ENCODE peak calls at places on chromosome 5, in nine cellular contexts. E, K, F, J, C, O, G, M and I are unnamed samples.

GRCh38 chr5:175878544-175879438 is 7.4 kb downstream of the CPLX2 start:
- DNase-seq in E (no peak), K (no peak), F (peak), J (no peak), C (no peak), O (no peak), G (peak), M (no peak), I (no peak)

GRCh38 chr5:179167871-179168451 is 107.8 kb downstream of the ZNF354C start:
- DNase-seq in E (no peak), K (no peak), F (no peak), J (no peak), C (no peak), O (no peak), G (no peak), M (no peak), I (no peak)

GRCh38 chr5:170336065-170336464 is 38.5 kb upstream of the LCP2 start:
- DNase-seq in E (no peak), K (no peak), F (no peak), J (no peak), C (no peak), O (no peak), G (no peak), M (no peak), I (no peak)

GRCh38 chr5:147835386-147835798 is 3.9 kb upstream of the SPINK1 start:
- DNase-seq in E (no peak), K (peak), F (no peak), J (no peak), C (no peak), O (no peak), G (no peak), M (peak), I (no peak)

GRCh38 chr5:2265341-2265740 is 382.6 kb upstream of the IRX4 start:
- DNase-seq in E (no peak), K (no peak), F (no peak), J (no peak), C (no peak), O (no peak), G (no peak), M (no peak), I (no peak)

GRCh38 chr5:167412506-167412905 is 878.9 kb upstream of the WWC1 start:
- DNase-seq in E (no peak), K (no peak), F (no peak), J (no peak), C (no peak), O (no peak), G (no peak), M (no peak), I (no peak)

GRCh38 chr5:135318037-135318436 is 81.0 kb downstream of the MACROH2A1 start:
- DNase-seq in E (no peak), K (no peak), F (no peak), J (peak), C (no peak), O (no peak), G (no peak), M (no peak), I (no peak)

GRCh38 chr5:119368238-119368630 is 12.4 kb downstream of the TNFAIP8 start:
- DNase-seq in E (no peak), K (no peak), F (no peak), J (no peak), C (no peak), O (no peak), G (no peak), M (no peak), I (no peak)

GRCh38 chr5:91049800-91050199 is 333.3 kb downstream of the ARRDC3 start:
- DNase-seq in E (no peak), K (no peak), F (no peak), J (no peak), C (no peak), O (no peak), G (no peak), M (peak), I (no peak)

GRCh38 chr5:473344-474192 is 30.6 kb downstream of the EXOC3 start:
- DNase-seq in E (peak), K (peak), F (peak), J (no peak), C (peak), O (peak), G (peak), M (peak), I (no peak)

GRCh38 chr5:156819967-156820581 is 30.0 kb upstream of the PPP1R2B start:
- DNase-seq in E (no peak), K (no peak), F (no peak), J (no peak), C (no peak), O (no peak), G (peak), M (no peak), I (no peak)

GRCh38 chr5:124602925-124603650 is 143.4 kb downstream of the ZNF608 start:
- DNase-seq in E (no peak), K (no peak), F (no peak), J (no peak), C (no peak), O (no peak), G (no peak), M (no peak), I (no peak)

GRCh38 chr5:88826959-88827585 is 55.9 kb downstream of the MEF2C start:
- DNase-seq in E (peak), K (no peak), F (no peak), J (peak), C (no peak), O (peak), G (no peak), M (no peak), I (no peak)

GRCh38 chr5:137572042-137572695 is 73.0 kb upstream of the SPOCK1 start:
- DNase-seq in E (no peak), K (no peak), F (no peak), J (no peak), C (no peak), O (no peak), G (no peak), M (no peak), I (no peak)

GRCh38 chr5:107235167-107235566 is 435.6 kb downstream of the EFNA5 start:
- DNase-seq in E (no peak), K (no peak), F (no peak), J (no peak), C (no peak), O (no peak), G (no peak), M (no peak), I (no peak)

GRCh38 chr5:90551376-90551775 is 7.2 kb upstream of the ADGRV1 start:
- DNase-seq in E (no peak), K (no peak), F (no peak), J (no peak), C (no peak), O (no peak), G (no peak), M (no peak), I (no peak)

GRCh38 chr5:9540791-9541190 is 5.1 kb downstream of the SEMA5A start:
- DNase-seq in E (no peak), K (no peak), F (no peak), J (no peak), C (no peak), O (no peak), G (no peak), M (no peak), I (no peak)
- H3K4me3 ChIP-seq in E (no peak), K (no peak), F (no peak), J (no peak), C (no peak), O (no peak), G (peak), M (no peak), I (no peak)

DNA sequence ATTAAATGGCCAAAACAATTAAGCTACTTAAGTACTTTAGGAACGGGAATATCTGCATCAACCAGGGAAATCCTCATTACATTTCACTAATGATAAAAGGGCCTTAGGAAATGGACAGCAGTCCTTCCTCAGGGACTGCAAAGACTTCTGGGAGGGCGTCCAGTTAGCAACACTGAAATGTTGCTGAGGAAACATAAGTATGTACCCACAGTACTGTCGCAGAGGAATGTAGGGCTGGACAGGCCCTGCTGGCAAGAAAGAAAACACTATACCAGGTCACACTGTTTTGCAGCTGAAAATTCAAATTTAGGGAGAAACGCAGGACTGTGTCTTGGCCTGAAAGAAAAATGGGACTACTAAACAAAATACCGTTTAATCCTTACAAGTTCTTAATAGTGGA is 1.3 kb downstream of the C5orf15 start:
- DNase-seq in E (no peak), K (no peak), F (peak), J (peak), C (no peak), O (no peak), G (no peak), M (no peak), I (no peak)
- H3K27ac ChIP-seq in E (no peak), K (peak), F (no peak), J (peak), C (no peak), O (peak), G (no peak), M (peak), I (no peak)

GRCh38 chr5:126595486-126596083 is 566 bp upstream of the ALDH7A1 start:
- DNase-seq in E (no peak), K (no peak), F (no peak), J (no peak), C (no peak), O (no peak), G (no peak), M (no peak), I (no peak)
- H3K4me3 ChIP-seq in E (peak), K (peak), F (peak), J (peak), C (peak), O (peak), G (peak), M (peak), I (peak)

GRCh38 chr5:138963763-138964371 is 88.7 kb upstream of the LRRTM2 start:
- DNase-seq in E (no peak), K (peak), F (peak), J (no peak), C (peak), O (no peak), G (no peak), M (no peak), I (no peak)
- H3K27ac ChIP-seq in E (no peak), K (peak), F (peak), J (no peak), C (no peak), O (no peak), G (peak), M (no peak), I (no peak)

GRCh38 chr5:78719504-78720233 is 71.1 kb upstream of the LHFPL2 start:
- DNase-seq in E (no peak), K (no peak), F (no peak), J (no peak), C (no peak), O (no peak), G (no peak), M (no peak), I (no peak)
- H3K4me3 ChIP-seq in E (no peak), K (no peak), F (no peak), J (no peak), C (no peak), O (no peak), G (no peak), M (no peak), I (no peak)